ENCODE peak calls at places on chromosomes 12 and 14, in nine cellular contexts. W is fibroblast of pulmonary artery, A is AG09309, X is GM06990, I is AG10803, S is Caco-2, M is thoracic aorta, V is aorta, T is tibial artery. D is an unnamed sample.

GRCh38 chr12:4134434-4134762 is 139.2 kb upstream of the CCND2 start:
- DNase-seq in W (no peak), A (no peak), X (no peak), I (no peak), S (no peak), M (no peak), V (no peak), T (no peak), D (no peak)

GRCh38 chr14:56202256-56202655 is 84.0 kb downstream of the PELI2 start:
- DNase-seq in W (no peak), A (no peak), X (peak), I (no peak), S (no peak), M (no peak), V (no peak), T (no peak), D (no peak)

GRCh38 chr14:90758959-90759358 is 57.3 kb downstream of the TTC7B start:
- DNase-seq in W (peak), A (no peak), X (no peak), I (peak), S (peak), M (peak), V (peak), T (peak), D (no peak)

GRCh38 chr12:48296586-48297396 is 53.9 kb downstream of the ZNF641 start:
- DNase-seq in W (peak), A (peak), X (peak), I (peak), S (peak), M (peak), V (peak), T (peak), D (peak)

GRCh38 chr12:9932270-9932669 is at the start of gene CLEC2A:
- DNase-seq in W (no peak), A (no peak), X (no peak), I (no peak), S (no peak), M (no peak), V (no peak), T (no peak), D (no peak)

GRCh38 chr14:54524410-54524809 is 14.7 kb downstream of the CGRRF1 start:
- DNase-seq in W (no peak), A (no peak), X (no peak), I (no peak), S (no peak), M (no peak), V (no peak), T (no peak), D (no peak)

GRCh38 chr12:1930816-1931597 is 12.6 kb upstream of the CACNA2D4 start:
- DNase-seq in W (no peak), A (no peak), X (no peak), I (no peak), S (no peak), M (no peak), V (no peak), T (peak), D (no peak)

GRCh38 chr12:132729541-132730320 is 19.1 kb downstream of the PGAM5 start:
- DNase-seq in W (peak), A (no peak), X (no peak), I (no peak), S (no peak), M (no peak), V (no peak), T (no peak), D (no peak)

GRCh38 chr12:2535583-2536187 is 259.1 kb upstream of the FKBP4 start:
- DNase-seq in W (no peak), A (no peak), X (no peak), I (peak), S (no peak), M (no peak), V (no peak), T (no peak), D (peak)

GRCh38 chr12:40911676-40912075 is 219.4 kb downstream of the CNTN1 start:
- DNase-seq in W (no peak), A (no peak), X (no peak), I (no peak), S (no peak), M (no peak), V (no peak), T (no peak), D (no peak)

GRCh38 chr12:30847259-30847658 is 79.3 kb upstream of the TSPAN11 start:
- DNase-seq in W (peak), A (peak), X (peak), I (peak), S (peak), M (no peak), V (no peak), T (no peak), D (peak)

GRCh38 chr14:101222362-101223090 is 319.0 kb upstream of the RTL1 start:
- DNase-seq in W (no peak), A (no peak), X (no peak), I (no peak), S (no peak), M (no peak), V (peak), T (no peak), D (no peak)

GRCh38 chr12:60822601-60823000 is 1226.8 kb downstream of the SLC16A7 start:
- DNase-seq in W (no peak), A (no peak), X (no peak), I (no peak), S (no peak), M (no peak), V (no peak), T (no peak), D (no peak)

GRCh38 chr14:96264850-96265249 is 8.8 kb downstream of the BDKRB1 start:
- DNase-seq in W (peak), A (no peak), X (no peak), I (peak), S (peak), M (no peak), V (no peak), T (no peak), D (no peak)

GRCh38 chr14:101843665-101844064 is 82.2 kb downstream of the PPP2R5C start:
- DNase-seq in W (no peak), A (no peak), X (peak), I (no peak), S (no peak), M (no peak), V (no peak), T (no peak), D (no peak)

GRCh38 chr12:95637471-95638155 is 86.3 kb upstream of the USP44 start:
- DNase-seq in W (peak), A (peak), X (no peak), I (peak), S (no peak), M (no peak), V (no peak), T (no peak), D (peak)

GRCh38 chr12:100348657-100349454 is 8.0 kb upstream of the SLC17A8 start:
- DNase-seq in W (peak), A (no peak), X (no peak), I (peak), S (peak), M (no peak), V (no peak), T (no peak), D (peak)

GRCh38 chr14:79568566-79568965 is 642.7 kb downstream of the DIO2 start:
- DNase-seq in W (peak), A (no peak), X (no peak), I (no peak), S (no peak), M (no peak), V (no peak), T (no peak), D (no peak)

GRCh38 chr12:131862994-131863710 is 31.3 kb upstream of the ULK1 start:
- DNase-seq in W (peak), A (no peak), X (no peak), I (no peak), S (peak), M (no peak), V (no peak), T (no peak), D (peak)

GRCh38 chr14:75285331-75285730 is 6.7 kb downstream of the FOS start:
- DNase-seq in W (no peak), A (no peak), X (no peak), I (no peak), S (no peak), M (no peak), V (no peak), T (peak), D (no peak)

GRCh38 chr14:80074905-80075304 is 136.4 kb downstream of the DIO2 start:
- DNase-seq in W (no peak), A (no peak), X (no peak), I (no peak), S (no peak), M (no peak), V (no peak), T (no peak), D (no peak)

GRCh38 chr14:80658733-80659132 is 282.8 kb downstream of the CEP128 start:
- DNase-seq in W (no peak), A (no peak), X (no peak), I (no peak), S (no peak), M (no peak), V (no peak), T (no peak), D (no peak)

GRCh38 chr14:75046899-75047298 is 4.4 kb downstream of the MLH3 start:
- DNase-seq in W (peak), A (no peak), X (no peak), I (peak), S (no peak), M (no peak), V (no peak), T (no peak), D (no peak)

GRCh38 chr12:69068431-69068830 is 135.5 kb upstream of the CPM start:
- DNase-seq in W (peak), A (no peak), X (no peak), I (peak), S (no peak), M (no peak), V (no peak), T (no peak), D (peak)

GRCh38 chr12:107759410-107759809 is 1.5 kb downstream of the PRDM4 start:
- DNase-seq in W (peak), A (peak), X (no peak), I (peak), S (peak), M (no peak), V (no peak), T (no peak), D (peak)

GRCh38 chr14:75848337-75848736 is 133.5 kb downstream of the TGFB3 start:
- DNase-seq in W (no peak), A (no peak), X (no peak), I (no peak), S (no peak), M (no peak), V (no peak), T (no peak), D (no peak)

GRCh38 chr12:18583655-18584054 is 154.2 kb downstream of the PLCZ1 start:
- DNase-seq in W (peak), A (no peak), X (no peak), I (no peak), S (no peak), M (no peak), V (no peak), T (no peak), D (no peak)

GRCh38 chr12:61667676-61668075 is 592.5 kb upstream of the USP15 start:
- DNase-seq in W (no peak), A (no peak), X (no peak), I (no peak), S (no peak), M (no peak), V (no peak), T (no peak), D (no peak)

GRCh38 chr12:120468271-120468845 is 1.2 kb downstream of the SRSF9 start:
- DNase-seq in W (peak), A (no peak), X (peak), I (peak), S (peak), M (no peak), V (peak), T (peak), D (peak)

DNA sequence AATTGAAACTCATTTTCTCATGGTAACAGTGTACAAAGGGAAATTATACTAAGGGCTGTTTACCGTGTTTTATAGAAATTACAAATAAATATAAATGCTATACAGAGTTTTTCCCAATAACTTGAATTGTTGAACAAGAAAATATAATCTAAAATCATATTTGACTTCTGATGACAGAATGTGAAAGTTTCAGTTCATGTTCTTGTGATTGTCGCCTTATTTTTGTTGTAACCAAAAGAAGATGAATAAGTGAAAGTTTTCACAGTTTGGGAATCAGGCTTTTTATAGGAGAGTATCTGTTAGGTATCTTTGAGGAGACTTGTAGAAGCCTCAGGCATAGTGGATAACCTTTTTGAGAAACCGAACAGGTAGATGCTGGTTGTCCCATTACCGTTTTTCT is 28.1 kb downstream of the ANO6 start:
- DNase-seq in W (no peak), A (no peak), X (no peak), I (no peak), S (no peak), M (no peak), V (no peak), T (no peak), D (no peak)
- H3K4me3 ChIP-seq in W (no peak), A (no peak), X (peak), I (no peak), S (no peak), M (peak), V (peak), T (no peak), D (no peak)

GRCh38 chr14:39268393-39268792 is 34.7 kb downstream of the MIA2 start:
- DNase-seq in W (peak), A (no peak), X (no peak), I (peak), S (no peak), M (no peak), V (no peak), T (no peak), D (peak)
- H3K4me3 ChIP-seq in W (peak), A (peak), X (peak), I (peak), S (peak), M (peak), V (peak), T (peak), D (peak)

GRCh38 chr12:57046947-57047890 is 2.7 kb downstream of the MYO1A start:
- DNase-seq in W (no peak), A (no peak), X (peak), I (no peak), S (no peak), M (no peak), V (no peak), T (no peak), D (no peak)
- H3K4me3 ChIP-seq in W (no peak), A (no peak), X (no peak), I (no peak), S (no peak), M (no peak), V (no peak), T (no peak), D (no peak)

GRCh38 chr14:23174785-23175184 is 8.7 kb downstream of the SLC7A8 start:
- DNase-seq in W (no peak), A (no peak), X (no peak), I (no peak), S (no peak), M (no peak), V (no peak), T (no peak), D (no peak)

GRCh38 chr14:23175823-23176222 is 7.6 kb downstream of the SLC7A8 start:
- DNase-seq in W (peak), A (no peak), X (no peak), I (peak), S (no peak), M (no peak), V (no peak), T (no peak), D (peak)

GRCh38 chr14:23173796-23174195 is 9.7 kb downstream of the SLC7A8 start:
- DNase-seq in W (no peak), A (no peak), X (no peak), I (no peak), S (peak), M (no peak), V (no peak), T (no peak), D (no peak)

GRCh38 chr14:23174266-23174665 is 9.2 kb downstream of the SLC7A8 start:
- DNase-seq in W (peak), A (no peak), X (no peak), I (peak), S (peak), M (no peak), V (no peak), T (no peak), D (no peak)

DNA sequence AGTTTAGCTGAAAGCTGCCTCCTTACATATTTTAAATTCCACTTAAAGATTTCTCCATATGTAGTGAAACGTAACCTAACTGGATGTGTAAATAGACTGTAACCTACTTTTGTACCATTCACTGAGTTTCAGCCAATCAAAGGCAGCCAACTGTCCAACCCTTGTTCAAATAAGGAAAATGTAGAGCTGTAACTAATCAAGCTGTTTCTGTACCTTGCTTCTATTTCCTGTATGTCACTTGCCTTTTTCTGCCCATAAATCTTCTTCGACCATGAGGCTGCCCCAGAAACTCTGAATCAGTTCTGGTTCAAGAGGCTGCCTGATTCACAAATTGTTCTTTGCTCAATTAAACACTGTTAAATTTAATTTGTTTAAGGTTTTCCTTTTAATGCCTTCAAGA is 6.3 kb downstream of the SLC7A8 start:
- DNase-seq in W (no peak), A (no peak), X (no peak), I (no peak), S (peak), M (no peak), V (no peak), T (no peak), D (no peak)
- H3K4me3 ChIP-seq in W (no peak), A (no peak), X (no peak), I (no peak), S (no peak), M (no peak), V (no peak), T (no peak), D (no peak)

GRCh38 chr14:105477659-105478623 is 3.3 kb downstream of the CRIP2 start:
- DNase-seq in W (no peak), A (no peak), X (no peak), I (no peak), S (no peak), M (no peak), V (no peak), T (peak), D (no peak)
- H3K4me3 ChIP-seq in W (no peak), A (no peak), X (no peak), I (no peak), S (peak), M (peak), V (no peak), T (peak), D (no peak)

GRCh38 chr12:116950628-116951325 is 40.0 kb downstream of the FBXW8 start:
- DNase-seq in W (no peak), A (no peak), X (no peak), I (no peak), S (no peak), M (no peak), V (no peak), T (no peak), D (no peak)
- H3K4me3 ChIP-seq in W (no peak), A (no peak), X (no peak), I (no peak), S (no peak), M (no peak), V (no peak), T (no peak), D (no peak)

GRCh38 chr12:114439833-114440449 is 34.0 kb upstream of the TBX5 start:
- DNase-seq in W (no peak), A (no peak), X (no peak), I (no peak), S (no peak), M (no peak), V (no peak), T (no peak), D (no peak)

GRCh38 chr12:114439306-114439705 is 33.4 kb upstream of the TBX5 start:
- DNase-seq in W (no peak), A (no peak), X (no peak), I (no peak), S (no peak), M (no peak), V (no peak), T (no peak), D (no peak)

GRCh38 chr12:114443607-114444421 is 37.9 kb upstream of the TBX5 start:
- DNase-seq in W (no peak), A (no peak), X (no peak), I (no peak), S (no peak), M (no peak), V (peak), T (no peak), D (no peak)

GRCh38 chr12:114438635-114439256 is 32.8 kb upstream of the TBX5 start:
- DNase-seq in W (no peak), A (no peak), X (no peak), I (no peak), S (no peak), M (no peak), V (no peak), T (no peak), D (no peak)

GRCh38 chr12:114440450-114441383 is 34.8 kb upstream of the TBX5 start:
- DNase-seq in W (no peak), A (no peak), X (no peak), I (no peak), S (no peak), M (no peak), V (no peak), T (no peak), D (no peak)
- H3K4me3 ChIP-seq in W (no peak), A (no peak), X (no peak), I (peak), S (no peak), M (no peak), V (no peak), T (no peak), D (no peak)

DNA sequence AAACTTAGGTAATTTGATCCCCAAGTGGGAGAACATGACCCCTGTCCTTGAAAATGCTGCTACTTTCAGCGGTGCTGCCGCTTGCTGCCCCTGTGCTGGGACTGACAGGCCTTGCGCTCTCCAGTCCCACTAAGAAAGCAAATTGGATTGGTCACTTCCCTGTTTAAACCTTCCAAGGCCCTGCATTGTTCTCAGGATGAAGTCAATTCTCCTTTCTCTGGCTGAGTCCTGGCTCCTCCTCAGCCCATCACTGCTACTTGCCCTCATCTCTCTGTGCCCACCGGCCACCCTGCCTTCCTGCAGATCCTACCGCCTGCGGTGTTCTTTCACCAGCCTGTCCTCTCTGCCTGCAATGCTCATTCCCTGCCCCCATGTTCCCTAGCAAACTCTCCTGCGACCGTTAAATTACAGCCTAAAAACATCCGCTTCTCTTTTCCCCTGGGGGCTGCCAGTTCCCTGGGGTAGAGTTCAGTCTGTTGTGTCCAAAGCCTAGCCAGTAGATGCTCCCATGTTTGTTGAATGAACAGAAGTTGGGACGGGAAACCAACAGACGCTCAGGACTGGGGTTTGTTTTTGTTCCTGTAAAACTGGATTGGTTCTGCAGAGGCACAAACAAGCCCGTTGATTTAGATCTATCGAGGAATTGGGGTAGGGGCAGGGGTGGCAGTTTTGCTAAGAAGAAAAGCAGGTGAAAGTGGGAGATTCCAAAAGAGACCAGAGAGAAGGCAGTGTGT is 127.3 kb upstream of the HIF1A start:
- DNase-seq in W (no peak), A (no peak), X (peak), I (no peak), S (no peak), M (no peak), V (no peak), T (peak), D (no peak)
- H3K4me3 ChIP-seq in W (no peak), A (no peak), X (peak), I (no peak), S (no peak), M (peak), V (no peak), T (peak), D (no peak)

DNA sequence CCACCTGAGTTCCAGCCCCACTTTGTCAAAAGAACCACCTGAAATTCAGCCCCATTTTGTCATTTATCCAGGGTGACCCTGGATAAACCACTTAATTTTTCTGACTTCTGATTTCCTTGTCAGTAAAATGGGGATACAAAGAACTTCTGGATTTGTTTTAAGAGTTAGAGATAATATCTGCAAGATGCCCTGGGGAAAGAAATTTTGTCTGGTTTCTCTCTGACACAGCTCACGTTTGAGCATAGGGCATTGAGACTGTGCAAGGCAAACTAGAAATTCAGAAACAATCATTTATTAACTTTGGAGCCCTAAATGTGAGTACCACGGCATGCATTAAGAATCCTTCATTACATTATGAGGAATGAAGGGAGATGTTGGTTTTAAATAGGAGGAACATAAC is 37.2 kb downstream of the TMTC2 start:
- DNase-seq in W (no peak), A (no peak), X (no peak), I (no peak), S (no peak), M (no peak), V (no peak), T (no peak), D (no peak)
- H3K4me3 ChIP-seq in W (no peak), A (no peak), X (no peak), I (no peak), S (no peak), M (no peak), V (no peak), T (no peak), D (no peak)